ENCODE peak calls at places on chromosomes 5 and 9, in five cellular contexts. M is psoas muscle; Q is endothelial cell of umbilical vein; C is RWPE1; B is CD8-positive, alpha-beta T cell. I is an unnamed sample.

GRCh38 chr9:102867488-102867887 is 127.6 kb upstream of the CYLC2 start:
- DNase-seq in B (no peak), M (no peak), Q (peak), C (peak), I (no peak)

GRCh38 chr9:76049341-76049740 is 158.9 kb downstream of the PCSK5 start:
- DNase-seq in M (no peak), Q (no peak), B (no peak), C (no peak), I (no peak)

GRCh38 chr9:129394011-129394919 is 216.2 kb upstream of the IER5L start:
- DNase-seq in M (peak), Q (no peak), B (no peak), C (no peak), I (no peak)

GRCh38 chr5:115377468-115378217 is 81.2 kb upstream of the CCDC112 start:
- DNase-seq in C (peak), Q (peak), B (no peak), M (no peak), I (no peak)

GRCh38 chr5:152329896-152330295 is 75.2 kb downstream of the NMUR2 start:
- DNase-seq in Q (no peak), B (no peak), C (no peak), M (no peak), I (no peak)

GRCh38 chr5:154395407-154396106 is 50.2 kb upstream of the SAP30L start:
- DNase-seq in C (peak), B (no peak), M (peak), Q (no peak), I (peak)

GRCh38 chr5:139696167-139696893 is 48.2 kb downstream of the CXXC5 start:
- DNase-seq in C (no peak), M (no peak), Q (no peak), B (no peak), I (no peak)

GRCh38 chr5:111453747-111454146 is 58.6 kb downstream of the STARD4 start:
- DNase-seq in Q (no peak), M (no peak), B (no peak), C (no peak), I (no peak)

GRCh38 chr5:97545856-97546570 is 363.0 kb upstream of the RIOK2 start:
- DNase-seq in B (no peak), C (no peak), M (no peak), Q (peak), I (no peak)

GRCh38 chr5:54905942-54906537 is 79.4 kb downstream of the ESM1 start:
- DNase-seq in C (peak), M (peak), Q (peak), B (peak), I (peak)

GRCh38 chr9:134694714-134695113 is 53.1 kb downstream of the COL5A1 start:
- DNase-seq in C (no peak), B (no peak), M (peak), Q (no peak), I (no peak)

GRCh38 chr9:98367923-98368322 is 112.5 kb upstream of the TBC1D2 start:
- DNase-seq in B (no peak), Q (no peak), M (no peak), C (no peak), I (no peak)

GRCh38 chr5:133071983-133072531 is 20.2 kb downstream of the HSPA4 start:
- DNase-seq in M (no peak), C (no peak), Q (no peak), B (no peak), I (no peak)

GRCh38 chr9:117169089-117169488 is 245.8 kb downstream of the ASTN2 start:
- DNase-seq in M (no peak), Q (no peak), C (no peak), B (no peak), I (no peak)

GRCh38 chr9:123997665-123998277 is 13.8 kb upstream of the LHX2 start:
- DNase-seq in C (peak), B (no peak), Q (no peak), M (no peak), I (peak)

GRCh38 chr5:16883801-16884200 is 52.3 kb downstream of the MYO10 start:
- DNase-seq in Q (no peak), B (no peak), M (no peak), C (no peak), I (no peak)

GRCh38 chr5:68433921-68434879 is 218.6 kb downstream of the PIK3R1 start:
- DNase-seq in B (peak), M (peak), C (peak), Q (peak), I (peak)

GRCh38 chr9:131934673-131935072 is 145.0 kb downstream of the MED27 start:
- DNase-seq in C (no peak), B (no peak), M (no peak), Q (no peak), I (no peak)

GRCh38 chr9:72882117-72882775 is 70.6 kb downstream of the ALDH1A1 start:
- DNase-seq in C (no peak), B (no peak), Q (no peak), M (peak), I (no peak)

GRCh38 chr9:36101916-36102741 is 34.4 kb upstream of the GLIPR2 start:
- DNase-seq in C (peak), Q (peak), M (peak), B (no peak), I (no peak)

GRCh38 chr5:157651623-157652376 is 438 bp downstream of the SOX30 start:
- DNase-seq in M (peak), B (peak), C (no peak), Q (peak), I (peak)

GRCh38 chr9:73527521-73527920 is 375.9 kb downstream of the ANXA1 start:
- DNase-seq in B (no peak), C (no peak), M (no peak), Q (no peak), I (no peak)

GRCh38 chr9:114824130-114824529 is 18.3 kb upstream of the TNFSF15 start:
- DNase-seq in Q (no peak), C (no peak), B (no peak), M (no peak), I (no peak)

DNA sequence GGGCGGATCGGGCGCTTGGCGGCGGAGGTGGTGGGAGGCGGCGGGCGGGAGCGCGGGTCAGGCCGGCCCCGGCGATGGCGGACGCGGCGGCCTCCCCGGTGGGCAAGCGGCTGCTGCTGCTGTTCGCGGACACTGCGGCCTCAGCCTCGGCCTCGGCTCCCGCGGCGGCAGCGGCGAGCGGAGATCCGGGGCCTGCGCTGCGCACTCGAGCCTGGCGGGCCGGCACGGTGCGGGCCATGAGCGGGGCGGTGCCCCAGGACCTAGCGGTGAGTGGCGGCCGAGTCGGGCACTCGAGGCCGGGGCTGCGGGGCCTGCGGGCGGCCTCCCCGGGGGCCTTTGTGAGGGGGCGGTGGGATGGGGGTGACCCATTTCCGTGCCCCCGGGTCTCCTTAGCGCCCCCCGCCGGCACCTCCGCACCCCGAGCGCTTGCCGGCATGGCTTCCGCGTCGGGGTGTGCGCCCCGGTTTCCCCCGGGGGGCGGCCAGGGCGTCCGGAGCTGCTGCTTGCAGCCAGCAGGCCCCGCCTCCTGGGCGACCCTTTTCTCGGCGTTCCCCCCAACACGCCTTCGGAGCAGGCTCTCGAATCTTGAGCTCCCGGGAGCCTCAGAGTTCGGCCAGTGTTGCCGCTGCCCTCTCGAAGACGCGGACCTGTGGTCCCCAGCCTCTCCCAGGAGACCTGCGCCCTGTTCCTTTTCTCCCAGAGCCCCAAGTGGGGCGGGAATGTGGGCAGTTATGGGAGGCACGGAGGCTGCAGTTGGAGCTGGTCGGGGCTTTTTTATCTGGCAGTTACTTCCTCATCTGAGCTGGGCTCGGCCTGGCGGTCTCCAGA is 451 bp downstream of the KDM3B start:
- DNase-seq in M (peak), Q (peak), C (peak), B (peak), I (peak)
- TF ChIP-seq CTCF in M (no peak), Q (peak), C (peak), B (no peak), I (no peak)

GRCh38 chr5:98994636-98995035 is 65.8 kb upstream of the CHD1 start:
- DNase-seq in C (no peak), B (no peak), Q (no peak), M (no peak), I (no peak)

GRCh38 chr5:99000221-99000620 is 71.4 kb upstream of the CHD1 start:
- DNase-seq in B (no peak), C (no peak), M (no peak), Q (no peak), I (no peak)

GRCh38 chr5:98993512-98993911 is 64.7 kb upstream of the CHD1 start:
- DNase-seq in Q (no peak), M (no peak), C (no peak), B (no peak), I (no peak)

GRCh38 chr5:98999631-99000030 is 70.8 kb upstream of the CHD1 start:
- DNase-seq in M (no peak), B (no peak), Q (no peak), C (no peak), I (no peak)

DNA sequence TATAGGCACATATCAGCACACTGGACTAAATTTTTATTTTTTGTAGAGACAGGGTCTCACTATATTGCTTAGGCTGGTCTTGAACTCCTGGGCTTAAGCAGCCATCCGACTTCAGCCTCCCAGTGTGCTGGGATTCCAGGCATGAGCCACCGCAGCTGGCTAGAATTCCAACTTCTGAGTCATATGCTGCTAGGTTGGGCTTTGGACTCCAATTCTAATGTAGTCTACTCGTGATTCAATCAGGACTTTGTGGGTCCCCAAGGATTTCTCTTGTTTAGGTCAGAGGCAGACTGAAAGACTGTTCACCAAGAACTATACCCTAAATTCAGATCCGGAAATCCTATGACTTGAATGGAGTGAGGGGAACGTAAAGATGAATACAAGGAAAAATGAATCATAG is 68.2 kb upstream of the CHD1 start:
- DNase-seq in Q (no peak), C (no peak), M (no peak), B (no peak), I (no peak)
- H3K27ac ChIP-seq in Q (no peak), C (no peak), M (no peak), B (no peak), I (no peak)

GRCh38 chr9:85899388-85899787 is 41.6 kb upstream of the NAA35 start:
- DNase-seq in M (no peak), B (no peak), Q (no peak), C (no peak), I (no peak)

GRCh38 chr9:85898288-85898802 is 42.6 kb upstream of the NAA35 start:
- DNase-seq in C (no peak), Q (no peak), B (no peak), M (no peak), I (no peak)

GRCh38 chr9:85895685-85896084 is 45.3 kb upstream of the NAA35 start:
- DNase-seq in B (no peak), C (no peak), M (no peak), Q (no peak), I (no peak)

GRCh38 chr9:85897853-85898252 is 43.1 kb upstream of the NAA35 start:
- DNase-seq in B (no peak), M (no peak), C (no peak), Q (no peak), I (no peak)

DNA sequence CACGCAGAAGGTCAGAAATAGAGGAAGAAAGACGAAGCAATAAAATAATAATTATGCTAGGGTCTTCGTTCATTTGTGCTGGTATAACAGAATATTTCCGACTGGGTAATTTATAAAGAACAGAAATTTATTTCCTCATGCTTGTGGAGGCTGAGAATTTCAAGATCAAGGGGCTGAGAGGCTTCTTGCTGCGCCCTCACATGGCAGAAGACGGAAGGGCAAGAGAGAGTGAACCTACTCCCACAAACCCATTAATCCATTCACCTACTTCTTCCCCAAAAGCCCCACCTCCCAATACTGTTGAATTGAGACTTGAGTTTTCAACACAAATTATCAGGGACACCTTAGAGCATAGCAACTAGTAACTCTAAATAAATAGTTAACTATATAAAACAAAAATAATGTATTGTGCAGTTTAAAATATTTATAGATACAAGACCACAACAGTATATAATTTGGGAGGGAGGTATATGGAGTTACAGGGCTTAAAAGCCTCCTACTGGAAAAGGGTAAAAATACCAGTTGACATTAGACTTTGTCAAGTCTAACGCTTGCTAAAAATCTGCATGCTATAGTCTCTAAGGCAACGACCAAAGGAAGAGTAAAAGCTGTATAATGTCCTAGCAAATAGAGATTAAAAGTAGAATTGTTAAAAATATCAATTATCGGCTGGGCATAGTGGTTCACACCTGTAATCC is 40.3 kb upstream of the NAA35 start:
- DNase-seq in C (peak), Q (peak), M (no peak), B (no peak), I (no peak)
- TF ChIP-seq CTCF in C (peak), Q (peak), M (peak), B (peak), I (peak)

DNA sequence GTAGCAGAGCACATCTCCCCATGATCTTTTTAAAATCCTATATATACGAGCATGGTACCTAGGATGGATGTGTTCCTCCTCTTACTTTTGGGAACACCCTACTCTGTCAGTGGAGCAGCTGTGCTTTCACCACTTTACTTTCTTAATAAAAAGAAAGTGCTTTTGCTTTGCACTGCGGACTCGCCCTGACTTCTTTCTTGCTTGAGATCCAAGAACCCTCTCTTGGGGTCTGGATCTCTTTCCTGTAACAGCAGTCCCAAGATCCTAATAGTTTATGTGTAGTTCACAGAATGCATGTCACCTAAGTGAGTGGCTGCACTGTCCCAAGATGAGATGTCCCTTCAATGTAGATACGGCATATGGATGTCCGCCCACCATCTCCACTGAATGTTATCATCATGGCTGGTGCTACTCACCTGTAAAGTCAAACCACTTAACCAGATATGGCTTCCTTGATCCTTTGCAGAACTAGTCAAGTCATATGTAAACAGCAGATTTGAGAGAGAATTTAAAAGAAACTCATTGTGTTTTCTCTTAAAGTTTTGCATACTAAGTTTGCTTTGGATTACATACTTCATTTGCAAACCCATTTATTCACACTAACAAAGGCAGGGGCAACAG is 1.9 kb downstream of the FGF1 start:
- DNase-seq in M (no peak), B (no peak), Q (no peak), C (no peak), I (no peak)
- H3K27ac ChIP-seq in M (peak), B (no peak), Q (no peak), C (no peak), I (peak)

GRCh38 chr9:32384364-32385134 is at the start of gene ACO1:
- DNase-seq in B (peak), M (peak), Q (peak), C (peak), I (peak)
- TF ChIP-seq CTCF in B (no peak), M (no peak), Q (no peak), C (peak), I (no peak)

DNA sequence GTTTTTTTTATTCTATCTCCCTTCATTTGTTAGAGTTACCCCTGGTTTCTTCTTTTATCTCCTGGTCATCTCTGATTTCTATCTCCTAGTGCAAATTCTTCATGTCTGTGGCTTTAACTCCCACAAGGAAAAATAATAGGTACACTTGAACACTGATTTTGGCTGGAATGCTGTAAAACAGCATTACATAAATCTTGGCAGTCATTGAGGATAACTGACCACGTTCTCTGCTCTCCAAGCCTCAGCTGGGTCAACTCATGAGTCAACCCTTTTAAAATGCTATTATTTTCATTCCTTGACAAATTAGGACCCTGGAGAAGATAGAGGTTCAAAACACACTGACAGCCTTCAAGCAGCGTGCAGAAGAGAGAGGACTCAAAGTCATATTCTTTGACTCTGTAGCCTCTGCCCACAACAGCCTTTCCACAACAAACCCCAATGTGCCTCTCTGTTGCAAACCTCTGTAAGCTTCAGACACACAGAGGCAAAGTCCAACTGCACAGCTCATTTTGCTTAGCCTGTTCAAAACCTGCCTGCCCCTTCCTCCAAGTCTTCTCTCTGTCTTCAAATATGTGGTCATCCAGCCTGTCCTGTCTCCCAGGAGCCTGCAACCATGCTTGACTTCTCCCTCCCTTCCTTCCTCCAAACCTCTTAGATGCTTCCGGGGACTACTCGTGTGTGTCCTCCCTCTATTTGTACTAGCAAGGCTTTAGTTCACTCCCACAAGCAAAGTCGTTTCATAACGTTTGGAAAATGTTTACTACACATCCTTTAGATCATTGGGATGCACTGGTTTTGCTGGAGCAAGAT is 398.4 kb downstream of the MED10 start:
- DNase-seq in M (no peak), Q (no peak), C (no peak), B (no peak), I (no peak)
- H3K27ac ChIP-seq in M (no peak), Q (no peak), C (no peak), B (no peak), I (no peak)